ENCODE peak calls at places on chromosome 20, in four cellular contexts. C is esophagus squamous epithelium, A is Calu3, Z is K562. Y is an unnamed sample.

GRCh38 chr20:10790013-10790412 is 116.2 kb upstream of the JAG1 start:
- DNase-seq in C (no peak), A (no peak), Z (no peak), Y (no peak)

GRCh38 chr20:49785149-49785850 is 27.3 kb upstream of the SLC9A8 start:
- DNase-seq in C (no peak), A (no peak), Z (no peak), Y (no peak)

GRCh38 chr20:4326194-4327065 is 311.1 kb upstream of the RNF24 start:
- DNase-seq in C (no peak), A (peak; percentile 14), Z (no peak), Y (no peak)

GRCh38 chr20:19943021-19943659 is 74.0 kb upstream of the NAA20 start:
- DNase-seq in C (no peak), A (no peak), Z (no peak), Y (no peak)

GRCh38 chr20:53914091-53914860 is 156.1 kb downstream of the BCAS1 start:
- DNase-seq in C (no peak), A (peak; percentile 43), Z (no peak), Y (no peak)

GRCh38 chr20:58870293-58871014 is 17.9 kb downstream of the GNAS start:
- DNase-seq in C (no peak), A (peak; percentile 91), Z (peak; percentile 79), Y (peak; percentile 87)

GRCh38 chr20:40524071-40524470 is 165.0 kb downstream of the MAFB start:
- DNase-seq in C (no peak), A (no peak), Z (no peak), Y (no peak)

GRCh38 chr20:699811-700338 is 24.3 kb upstream of the SCRT2 start:
- DNase-seq in C (no peak), A (no peak), Z (no peak), Y (no peak)

GRCh38 chr20:33787253-33787891 is 23.8 kb upstream of the CHMP4B start:
- DNase-seq in C (no peak), A (no peak), Z (no peak), Y (peak; percentile 11)

GRCh38 chr20:1491891-1492642 is 847 bp upstream of the SIRPB2 start:
- DNase-seq in C (no peak), A (no peak), Z (no peak), Y (no peak)

GRCh38 chr20:16747291-16747811 is 807 bp upstream of the OTOR start:
- DNase-seq in C (no peak), A (no peak), Z (no peak), Y (no peak)

GRCh38 chr20:53664121-53664520 is 70.5 kb upstream of the ZNF217 start:
- DNase-seq in C (no peak), A (no peak), Z (no peak), Y (no peak)

GRCh38 chr20:41476013-41476441 is 109.4 kb upstream of the EMILIN3 start:
- DNase-seq in C (no peak), A (no peak), Z (no peak), Y (no peak)

GRCh38 chr20:58659841-58660240 is 8.8 kb downstream of the STX16 start:
- DNase-seq in C (no peak), A (no peak), Z (no peak), Y (no peak)

GRCh38 chr20:34675993-34676641 is 775 bp downstream of the PIGU start:
- DNase-seq in C (no peak), A (no peak), Z (no peak), Y (no peak)

GRCh38 chr20:52179331-52180166 is 12.0 kb downstream of the ZFP64 start:
- DNase-seq in C (no peak), A (no peak), Z (no peak), Y (no peak)

GRCh38 chr20:15654208-15654649 is 919.0 kb downstream of the KIF16B start:
- DNase-seq in C (no peak), A (peak; percentile 13), Z (peak; percentile 20), Y (peak; percentile 53)

GRCh38 chr20:10919549-10920140 is 245.8 kb upstream of the JAG1 start:
- DNase-seq in C (no peak), A (no peak), Z (no peak), Y (no peak)

GRCh38 chr20:56202493-56203077 is 45.9 kb upstream of the MC3R start:
- DNase-seq in C (no peak), A (peak; percentile 13), Z (no peak), Y (no peak)

GRCh38 chr20:18362916-18363315 is 74.6 kb downstream of the ZNF133 start:
- DNase-seq in C (no peak), A (no peak), Z (no peak), Y (no peak)

GRCh38 chr20:58850693-58851174 is at the start of gene GNAS-AS1:
- DNase-seq in C (no peak), A (no peak), Z (peak; percentile 76), Y (peak; percentile 86)

GRCh38 chr20:33411711-33412483 is 10.6 kb upstream of the CDK5RAP1 start:
- DNase-seq in C (no peak), A (no peak), Z (no peak), Y (no peak)

GRCh38 chr20:7792131-7792869 is 148.0 kb downstream of the HAO1 start:
- DNase-seq in C (no peak), A (no peak), Z (no peak), Y (no peak)

GRCh38 chr20:31678389-31679356 is 41.0 kb downstream of the COX4I2 start:
- DNase-seq in C (no peak), A (no peak), Z (no peak), Y (no peak)

GRCh38 chr20:16922834-16923233 is 174.7 kb downstream of the OTOR start:
- DNase-seq in C (no peak), A (no peak), Z (no peak), Y (no peak)

GRCh38 chr20:10648651-10649050 is 25.1 kb downstream of the JAG1 start:
- DNase-seq in C (no peak), A (no peak), Z (no peak), Y (no peak)

GRCh38 chr20:32163951-32164350 is 43.6 kb downstream of the PLAGL2 start:
- DNase-seq in C (no peak), A (no peak), Z (no peak), Y (no peak)

GRCh38 chr20:45405566-45406259 is 2.4 kb upstream of the DBNDD2 start:
- DNase-seq in C (no peak), A (peak; percentile 37), Z (peak; percentile 51), Y (no peak)

GRCh38 chr20:63306673-63307537 is 13.9 kb downstream of the COL20A1 start:
- DNase-seq in C (no peak), A (no peak), Z (no peak), Y (no peak)

GRCh38 chr20:34990661-34991214 is 35.1 kb downstream of the MYH7B start:
- DNase-seq in C (no peak), A (no peak), Z (no peak), Y (no peak)

GRCh38 chr20:11646359-11646758 is 271.3 kb upstream of the BTBD3 start:
- DNase-seq in C (no peak), A (no peak), Z (no peak), Y (no peak)

GRCh38 chr20:3890410-3890751 is 1.2 kb downstream of the PANK2 start:
- DNase-seq in C (no peak), A (no peak), Z (no peak), Y (no peak)

GRCh38 chr20:35253010-35253409 is 24.9 kb downstream of the MMP24OS start:
- DNase-seq in C (no peak), A (no peak), Z (no peak), Y (no peak)

GRCh38 chr20:41615671-41616070 is 2.5 kb downstream of the CHD6 start:
- DNase-seq in C (no peak), A (no peak), Z (no peak), Y (no peak)

GRCh38 chr20:24112360-24112759 is 123.8 kb upstream of the GGTLC1 start:
- DNase-seq in C (no peak), A (no peak), Z (no peak), Y (no peak)
- TF ChIP-seq CTCF in C (no peak), A (no peak), Z (no peak), Y (no peak)

GRCh38 chr20:25623225-25623735 is 534 bp downstream of the NANP start:
- DNase-seq in C (no peak), A (peak; percentile 10), Z (no peak), Y (peak; percentile 44)

GRCh38 chr20:25622450-25623224 is 1.2 kb downstream of the NANP start:
- DNase-seq in C (no peak), A (no peak), Z (no peak), Y (no peak)

GRCh38 chr20:25624500-25624939 is 706 bp upstream of the NANP start:
- DNase-seq in C (no peak), A (no peak), Z (no peak), Y (no peak)

GRCh38 chr20:25622049-25622448 is 1.8 kb downstream of the NANP start:
- DNase-seq in C (no peak), A (no peak), Z (no peak), Y (no peak)

GRCh38 chr20:25623736-25624499 is at the start of gene NANP:
- DNase-seq in C (peak; percentile 80), A (peak; percentile 77), Z (peak; percentile 87), Y (peak; percentile 96)
- TF ChIP-seq CTCF in C (peak; percentile 17), A (no peak), Z (peak; percentile 7), Y (no peak)

DNA sequence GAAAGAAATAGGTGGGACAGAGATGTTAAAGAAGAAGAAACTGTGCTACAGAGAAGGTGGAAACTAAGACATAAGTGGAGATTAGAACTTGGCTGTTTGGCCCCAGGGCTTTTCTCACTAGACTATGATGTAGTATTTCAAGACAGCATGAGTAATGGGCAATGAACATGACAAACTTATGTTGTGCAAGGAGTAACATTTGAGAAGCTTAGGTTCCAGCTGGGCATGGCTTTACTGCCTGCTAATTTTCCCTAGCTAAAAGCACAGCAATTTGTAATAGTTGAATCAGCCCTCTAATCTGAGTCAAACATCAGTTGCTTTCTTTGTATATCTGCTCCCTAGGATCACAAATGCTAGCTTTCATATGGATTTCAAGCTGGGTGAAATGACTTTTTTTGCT is 294.3 kb upstream of the BMP2 start:
- DNase-seq in C (no peak), A (no peak), Z (no peak), Y (no peak)
- TF ChIP-seq CTCF in C (no peak), A (no peak), Z (no peak), Y (no peak)

GRCh38 chr20:57582432-57583288 is 21.8 kb downstream of the PCK1 start:
- DNase-seq in C (no peak), A (peak; percentile 44), Z (peak; percentile 40), Y (peak; percentile 52)

GRCh38 chr20:57582029-57582378 is 21.1 kb downstream of the PCK1 start:
- DNase-seq in C (no peak), A (no peak), Z (no peak), Y (no peak)

GRCh38 chr20:57579898-57580447 is 19.1 kb downstream of the PCK1 start:
- DNase-seq in C (no peak), A (no peak), Z (no peak), Y (no peak)

GRCh38 chr20:57580478-57581201 is 19.7 kb downstream of the PCK1 start:
- DNase-seq in C (no peak), A (no peak), Z (no peak), Y (no peak)

GRCh38 chr20:57581202-57582028 is 20.5 kb downstream of the PCK1 start:
- DNase-seq in C (no peak), A (no peak), Z (peak; percentile 39), Y (no peak)
- TF ChIP-seq CTCF in C (no peak), A (no peak), Z (peak; percentile 26), Y (no peak)

DNA sequence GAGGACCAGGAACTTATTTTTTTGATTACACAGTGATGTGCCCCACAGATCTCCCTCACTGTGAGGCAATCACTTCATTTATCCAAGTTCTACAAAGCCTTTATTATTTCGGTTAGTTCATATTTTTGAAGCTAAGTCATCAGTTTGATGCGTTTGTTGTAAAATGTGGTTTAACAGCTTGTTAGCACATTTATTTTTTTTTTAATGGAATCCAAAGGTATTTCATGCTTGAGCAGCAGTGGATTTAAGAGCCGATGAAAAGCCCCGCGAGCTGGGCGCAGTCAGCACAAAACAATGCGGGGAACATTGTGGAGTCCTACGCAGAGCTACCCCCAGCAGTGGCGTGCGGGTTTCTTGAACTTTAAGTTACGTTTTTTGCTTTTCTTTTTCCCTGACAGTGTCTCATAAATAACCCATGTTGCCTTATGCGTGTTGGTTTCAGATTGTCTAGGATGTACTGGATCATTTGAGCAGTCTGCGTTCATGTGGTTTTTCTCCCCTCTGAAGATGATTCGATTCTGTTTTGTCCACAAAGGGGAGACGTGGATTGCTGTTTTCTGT is 233.6 kb upstream of the BMP2 start:
- DNase-seq in C (no peak), A (no peak), Z (no peak), Y (no peak)
- TF ChIP-seq CTCF in C (no peak), A (no peak), Z (no peak), Y (no peak)

Y was measured in endothelial cell.